ENCODE peak calls at places on chromosomes 13 and 19, in nine cellular contexts. One of them, this sample, is unnamed. For H3K4me1, the result is how much of the 10 kb centered on the place peaks cover.

GRCh38 chr13:24341439-24341838 is 32.1 kb downstream of the C1QTNF9 start:
- DNase-seq in left ventricle myocardium inferior: no peak
- DNase-seq in IMR-90: peak
- DNase-seq in thoracic aorta: no peak
- DNase-seq in PC-3: peak
- DNase-seq in H1: no peak
- DNase-seq in sigmoid colon: no peak
- DNase-seq in colonic mucosa: no peak
- DNase-seq in HepG2: no peak
- DNase-seq in this sample: no peak

GRCh38 chr19:3668331-3669133 is 31.7 kb downstream of the PIP5K1C start:
- DNase-seq in left ventricle myocardium inferior: no peak
- DNase-seq in IMR-90: peak
- DNase-seq in thoracic aorta: no peak
- DNase-seq in PC-3: no peak
- DNase-seq in H1: no peak
- DNase-seq in sigmoid colon: no peak
- DNase-seq in colonic mucosa: no peak
- DNase-seq in HepG2: peak
- DNase-seq in this sample: no peak

GRCh38 chr19:34256835-34257558 is 2.6 kb downstream of the GARRE1 start:
- DNase-seq in left ventricle myocardium inferior: no peak
- DNase-seq in IMR-90: no peak
- DNase-seq in thoracic aorta: no peak
- DNase-seq in PC-3: no peak
- DNase-seq in H1: no peak
- DNase-seq in sigmoid colon: no peak
- DNase-seq in colonic mucosa: no peak
- DNase-seq in HepG2: no peak
- DNase-seq in this sample: no peak

GRCh38 chr13:48405865-48406264 is 7.0 kb downstream of the LPAR6 start:
- DNase-seq in left ventricle myocardium inferior: no peak
- DNase-seq in IMR-90: peak
- DNase-seq in thoracic aorta: no peak
- DNase-seq in PC-3: no peak
- DNase-seq in H1: no peak
- DNase-seq in sigmoid colon: no peak
- DNase-seq in colonic mucosa: no peak
- DNase-seq in HepG2: no peak
- DNase-seq in this sample: no peak

GRCh38 chr13:89361909-89362308 is 1690.7 kb downstream of the SLITRK5 start:
- DNase-seq in left ventricle myocardium inferior: no peak
- DNase-seq in IMR-90: peak
- DNase-seq in thoracic aorta: no peak
- DNase-seq in PC-3: peak
- DNase-seq in H1: no peak
- DNase-seq in sigmoid colon: no peak
- DNase-seq in colonic mucosa: no peak
- DNase-seq in HepG2: no peak
- DNase-seq in this sample: no peak

GRCh38 chr13:19862511-19863313 is 737 bp downstream of the ZMYM5 start:
- DNase-seq in left ventricle myocardium inferior: peak
- DNase-seq in IMR-90: peak
- DNase-seq in thoracic aorta: no peak
- DNase-seq in PC-3: peak
- DNase-seq in H1: no peak
- DNase-seq in sigmoid colon: peak
- DNase-seq in colonic mucosa: peak
- DNase-seq in HepG2: no peak
- DNase-seq in this sample: peak

GRCh38 chr19:3642987-3643386 is 16.4 kb upstream of the CACTIN start:
- DNase-seq in left ventricle myocardium inferior: no peak
- DNase-seq in IMR-90: no peak
- DNase-seq in thoracic aorta: no peak
- DNase-seq in PC-3: no peak
- DNase-seq in H1: no peak
- DNase-seq in sigmoid colon: no peak
- DNase-seq in colonic mucosa: no peak
- DNase-seq in HepG2: no peak
- DNase-seq in this sample: no peak

GRCh38 chr19:31312004-31312403 is 37.2 kb downstream of the TSHZ3 start:
- DNase-seq in left ventricle myocardium inferior: no peak
- DNase-seq in IMR-90: peak
- DNase-seq in thoracic aorta: no peak
- DNase-seq in PC-3: peak
- DNase-seq in H1: no peak
- DNase-seq in sigmoid colon: peak
- DNase-seq in colonic mucosa: no peak
- DNase-seq in HepG2: no peak
- DNase-seq in this sample: no peak

GRCh38 chr19:7844405-7844804 is 14.4 kb downstream of the EVI5L start:
- DNase-seq in left ventricle myocardium inferior: no peak
- DNase-seq in IMR-90: no peak
- DNase-seq in thoracic aorta: no peak
- DNase-seq in PC-3: no peak
- DNase-seq in H1: no peak
- DNase-seq in sigmoid colon: no peak
- DNase-seq in colonic mucosa: no peak
- DNase-seq in HepG2: no peak
- DNase-seq in this sample: no peak

GRCh38 chr19:45442927-45443461 is 19.3 kb upstream of the ERCC1 start:
- DNase-seq in left ventricle myocardium inferior: peak
- DNase-seq in IMR-90: peak
- DNase-seq in thoracic aorta: no peak
- DNase-seq in PC-3: peak
- DNase-seq in H1: no peak
- DNase-seq in sigmoid colon: peak
- DNase-seq in colonic mucosa: peak
- DNase-seq in HepG2: no peak
- DNase-seq in this sample: no peak

GRCh38 chr19:45598267-45599011 is 3.6 kb downstream of the GPR4 start:
- DNase-seq in left ventricle myocardium inferior: peak
- DNase-seq in IMR-90: no peak
- DNase-seq in thoracic aorta: no peak
- DNase-seq in PC-3: peak
- DNase-seq in H1: no peak
- DNase-seq in sigmoid colon: no peak
- DNase-seq in colonic mucosa: no peak
- DNase-seq in HepG2: no peak
- DNase-seq in this sample: no peak

DNA sequence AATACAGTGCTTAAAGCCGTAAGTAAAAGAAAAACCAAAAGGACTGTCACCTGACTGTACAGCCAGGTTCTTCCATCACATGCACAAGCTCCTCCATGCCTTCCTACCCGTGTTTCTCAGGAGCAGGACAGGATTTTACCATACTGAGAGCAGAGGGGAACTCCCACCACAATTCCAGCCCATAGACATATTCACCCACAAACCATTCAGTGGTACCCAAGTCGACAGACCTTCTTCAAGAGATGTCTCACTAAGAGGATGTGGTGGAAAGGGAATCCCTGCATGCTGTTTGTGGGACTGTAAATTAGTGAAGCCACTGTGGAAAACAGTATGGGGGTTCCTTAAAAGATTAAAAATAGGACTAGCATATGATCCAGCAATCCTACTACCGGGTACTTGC is 66.9 kb upstream of the DOCK9 start:
- DNase-seq in left ventricle myocardium inferior: no peak
- DNase-seq in IMR-90: no peak
- DNase-seq in thoracic aorta: no peak
- DNase-seq in PC-3: no peak
- DNase-seq in H1: no peak
- DNase-seq in sigmoid colon: no peak
- DNase-seq in colonic mucosa: no peak
- DNase-seq in HepG2: no peak
- DNase-seq in this sample: no peak
- H3K4me1 ChIP-seq in left ventricle myocardium inferior: under half
- H3K4me1 ChIP-seq in IMR-90: under half
- H3K4me1 ChIP-seq in thoracic aorta: under half
- H3K4me1 ChIP-seq in PC-3: half or more
- H3K4me1 ChIP-seq in H1: under half
- H3K4me1 ChIP-seq in sigmoid colon: under half
- H3K4me1 ChIP-seq in colonic mucosa: under half
- H3K4me1 ChIP-seq in HepG2: under half
- H3K4me1 ChIP-seq in this sample: under half

GRCh38 chr19:46931197-46931596 is 70.4 kb downstream of the ARHGAP35 start:
- DNase-seq in left ventricle myocardium inferior: no peak
- DNase-seq in IMR-90: no peak
- DNase-seq in thoracic aorta: no peak
- DNase-seq in PC-3: no peak
- DNase-seq in H1: no peak
- DNase-seq in sigmoid colon: no peak
- DNase-seq in colonic mucosa: no peak
- DNase-seq in HepG2: no peak
- DNase-seq in this sample: no peak
- H3K27ac ChIP-seq in left ventricle myocardium inferior: peak
- H3K27ac ChIP-seq in IMR-90: no peak
- H3K27ac ChIP-seq in thoracic aorta: peak
- H3K27ac ChIP-seq in PC-3: peak
- H3K27ac ChIP-seq in H1: no peak
- H3K27ac ChIP-seq in sigmoid colon: no peak
- H3K27ac ChIP-seq in colonic mucosa: no peak
- H3K27ac ChIP-seq in HepG2: no peak
- H3K27ac ChIP-seq in this sample: no peak

GRCh38 chr13:49932868-49933267 is 3.3 kb downstream of the SPRYD7 start:
- DNase-seq in left ventricle myocardium inferior: no peak
- DNase-seq in IMR-90: no peak
- DNase-seq in thoracic aorta: no peak
- DNase-seq in PC-3: no peak
- DNase-seq in H1: no peak
- DNase-seq in sigmoid colon: no peak
- DNase-seq in colonic mucosa: no peak
- DNase-seq in HepG2: no peak
- DNase-seq in this sample: no peak

GRCh38 chr13:49935171-49936084 is 712 bp downstream of the SPRYD7 start:
- DNase-seq in left ventricle myocardium inferior: peak
- DNase-seq in IMR-90: peak
- DNase-seq in thoracic aorta: no peak
- DNase-seq in PC-3: peak
- DNase-seq in H1: peak
- DNase-seq in sigmoid colon: peak
- DNase-seq in colonic mucosa: peak
- DNase-seq in HepG2: peak
- DNase-seq in this sample: no peak

GRCh38 chr13:49936085-49936942 is at the start of gene SPRYD7:
- DNase-seq in left ventricle myocardium inferior: peak
- DNase-seq in IMR-90: peak
- DNase-seq in thoracic aorta: peak
- DNase-seq in PC-3: peak
- DNase-seq in H1: peak
- DNase-seq in sigmoid colon: peak
- DNase-seq in colonic mucosa: peak
- DNase-seq in HepG2: peak
- DNase-seq in this sample: peak

GRCh38 chr13:49933511-49933910 is 2.6 kb downstream of the SPRYD7 start:
- DNase-seq in left ventricle myocardium inferior: no peak
- DNase-seq in IMR-90: no peak
- DNase-seq in thoracic aorta: no peak
- DNase-seq in PC-3: no peak
- DNase-seq in H1: no peak
- DNase-seq in sigmoid colon: no peak
- DNase-seq in colonic mucosa: no peak
- DNase-seq in HepG2: no peak
- DNase-seq in this sample: no peak

GRCh38 chr13:49932066-49932465 is 4.1 kb downstream of the SPRYD7 start:
- DNase-seq in left ventricle myocardium inferior: no peak
- DNase-seq in IMR-90: no peak
- DNase-seq in thoracic aorta: no peak
- DNase-seq in PC-3: no peak
- DNase-seq in H1: no peak
- DNase-seq in sigmoid colon: no peak
- DNase-seq in colonic mucosa: no peak
- DNase-seq in HepG2: no peak
- DNase-seq in this sample: no peak
- H3K4me1 ChIP-seq in left ventricle myocardium inferior: under half
- H3K4me1 ChIP-seq in IMR-90: under half
- H3K4me1 ChIP-seq in thoracic aorta: under half
- H3K4me1 ChIP-seq in PC-3: under half
- H3K4me1 ChIP-seq in H1: under half
- H3K4me1 ChIP-seq in sigmoid colon: under half
- H3K4me1 ChIP-seq in colonic mucosa: under half
- H3K4me1 ChIP-seq in HepG2: under half
- H3K4me1 ChIP-seq in this sample: under half

GRCh38 chr19:46945668-46946067 is 74.0 kb upstream of the NPAS1 start:
- DNase-seq in left ventricle myocardium inferior: no peak
- DNase-seq in IMR-90: no peak
- DNase-seq in thoracic aorta: no peak
- DNase-seq in PC-3: no peak
- DNase-seq in H1: no peak
- DNase-seq in sigmoid colon: no peak
- DNase-seq in colonic mucosa: no peak
- DNase-seq in HepG2: no peak
- DNase-seq in this sample: no peak

GRCh38 chr19:46944918-46945628 is 74.6 kb upstream of the NPAS1 start:
- DNase-seq in left ventricle myocardium inferior: peak
- DNase-seq in IMR-90: peak
- DNase-seq in thoracic aorta: peak
- DNase-seq in PC-3: no peak
- DNase-seq in H1: no peak
- DNase-seq in sigmoid colon: peak
- DNase-seq in colonic mucosa: peak
- DNase-seq in HepG2: no peak
- DNase-seq in this sample: peak

GRCh38 chr19:46944123-46944718 is 75.4 kb upstream of the NPAS1 start:
- DNase-seq in left ventricle myocardium inferior: no peak
- DNase-seq in IMR-90: no peak
- DNase-seq in thoracic aorta: no peak
- DNase-seq in PC-3: no peak
- DNase-seq in H1: no peak
- DNase-seq in sigmoid colon: no peak
- DNase-seq in colonic mucosa: no peak
- DNase-seq in HepG2: no peak
- DNase-seq in this sample: no peak

GRCh38 chr19:46946090-46946489 is 73.5 kb upstream of the NPAS1 start:
- DNase-seq in left ventricle myocardium inferior: no peak
- DNase-seq in IMR-90: no peak
- DNase-seq in thoracic aorta: no peak
- DNase-seq in PC-3: no peak
- DNase-seq in H1: no peak
- DNase-seq in sigmoid colon: no peak
- DNase-seq in colonic mucosa: peak
- DNase-seq in HepG2: no peak
- DNase-seq in this sample: no peak

DNA sequence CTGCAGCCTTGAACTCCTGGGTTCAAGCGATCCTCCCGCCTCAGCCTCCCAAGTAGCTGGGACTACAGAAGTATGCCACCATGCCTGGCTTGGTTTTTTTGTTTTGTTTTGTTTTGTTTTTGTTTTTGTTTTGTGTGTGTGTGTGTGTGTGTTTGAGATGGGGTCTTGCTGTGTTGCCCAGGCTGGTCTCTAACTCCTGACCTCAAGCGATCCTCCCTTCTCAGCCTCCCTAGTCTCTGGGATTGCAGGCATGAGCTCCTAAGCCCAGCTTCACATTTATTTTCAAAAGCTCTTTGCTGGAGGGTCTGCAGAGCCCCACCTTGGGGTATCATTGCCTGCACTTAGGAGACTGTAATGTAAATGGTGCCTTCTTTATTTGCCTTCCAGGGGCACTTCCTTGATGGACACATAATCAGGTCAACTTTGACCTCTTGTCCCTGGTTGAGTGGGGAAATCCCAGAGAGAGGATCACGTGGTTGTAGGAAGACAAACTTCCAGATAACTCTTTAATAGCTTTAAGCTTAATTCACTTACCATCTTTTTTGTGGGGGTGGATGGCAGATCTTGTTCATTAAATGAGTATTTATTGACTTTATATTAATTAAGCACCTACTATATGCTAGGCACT is 72.9 kb upstream of the NPAS1 start:
- DNase-seq in left ventricle myocardium inferior: no peak
- DNase-seq in IMR-90: no peak
- DNase-seq in thoracic aorta: no peak
- DNase-seq in PC-3: no peak
- DNase-seq in H1: no peak
- DNase-seq in sigmoid colon: no peak
- DNase-seq in colonic mucosa: no peak
- DNase-seq in HepG2: peak
- DNase-seq in this sample: no peak
- H3K27ac ChIP-seq in left ventricle myocardium inferior: peak
- H3K27ac ChIP-seq in IMR-90: no peak
- H3K27ac ChIP-seq in thoracic aorta: peak
- H3K27ac ChIP-seq in PC-3: no peak
- H3K27ac ChIP-seq in H1: no peak
- H3K27ac ChIP-seq in sigmoid colon: peak
- H3K27ac ChIP-seq in colonic mucosa: peak
- H3K27ac ChIP-seq in HepG2: peak
- H3K27ac ChIP-seq in this sample: peak

This sample was measured in kidney.